ENCODE peak calls at places on chromosome 1, in five cellular contexts. One of them, this sample, is unnamed.

GRCh38 chr1:172906778-172907592 is 143.8 kb downstream of the TNFSF18 start:
- DNase-seq in SK-N-SH: no peak
- DNase-seq in transverse colon: no peak
- DNase-seq in sigmoid colon: no peak
- DNase-seq in HepG2: no peak
- DNase-seq in this sample: no peak

GRCh38 chr1:151846686-151847227 is 6.8 kb downstream of the THEM5 start:
- DNase-seq in SK-N-SH: no peak
- DNase-seq in transverse colon: no peak
- DNase-seq in sigmoid colon: peak; percentile 30
- DNase-seq in HepG2: no peak
- DNase-seq in this sample: no peak

GRCh38 chr1:21572141-21572540 is 62.9 kb downstream of the ALPL start:
- DNase-seq in SK-N-SH: no peak
- DNase-seq in transverse colon: no peak
- DNase-seq in sigmoid colon: no peak
- DNase-seq in HepG2: no peak
- DNase-seq in this sample: no peak

GRCh38 chr1:225335098-225335795 is 92.6 kb downstream of the LBR start:
- DNase-seq in SK-N-SH: no peak
- DNase-seq in transverse colon: no peak
- DNase-seq in sigmoid colon: no peak
- DNase-seq in HepG2: no peak
- DNase-seq in this sample: no peak

GRCh38 chr1:19156676-19157075 is 53.4 kb downstream of the UBR4 start:
- DNase-seq in SK-N-SH: no peak
- DNase-seq in transverse colon: peak; percentile 87
- DNase-seq in sigmoid colon: peak; percentile 76
- DNase-seq in HepG2: no peak
- DNase-seq in this sample: no peak

GRCh38 chr1:3186526-3186921 is 117.5 kb downstream of the PRDM16 start:
- DNase-seq in SK-N-SH: no peak
- DNase-seq in transverse colon: peak; percentile 53
- DNase-seq in sigmoid colon: peak; percentile 84
- DNase-seq in HepG2: no peak
- DNase-seq in this sample: no peak

GRCh38 chr1:53869454-53870117 is 20.0 kb downstream of the YIPF1 start:
- DNase-seq in SK-N-SH: no peak
- DNase-seq in transverse colon: no peak
- DNase-seq in sigmoid colon: no peak
- DNase-seq in HepG2: no peak
- DNase-seq in this sample: no peak

GRCh38 chr1:15714438-15715136 is 21.5 kb upstream of the SLC25A34 start:
- DNase-seq in SK-N-SH: no peak
- DNase-seq in transverse colon: no peak
- DNase-seq in sigmoid colon: peak; percentile 81
- DNase-seq in HepG2: no peak
- DNase-seq in this sample: no peak

GRCh38 chr1:197781998-197782718 is 6.9 kb upstream of the DENND1B start:
- DNase-seq in SK-N-SH: no peak
- DNase-seq in transverse colon: no peak
- DNase-seq in sigmoid colon: no peak
- DNase-seq in HepG2: no peak
- DNase-seq in this sample: no peak

GRCh38 chr1:85295654-85296053 is 19.2 kb upstream of the BCL10 start:
- DNase-seq in SK-N-SH: no peak
- DNase-seq in transverse colon: no peak
- DNase-seq in sigmoid colon: no peak
- DNase-seq in HepG2: no peak
- DNase-seq in this sample: no peak

GRCh38 chr1:21497466-21498061 is 11.7 kb upstream of the ALPL start:
- DNase-seq in SK-N-SH: no peak
- DNase-seq in transverse colon: no peak
- DNase-seq in sigmoid colon: no peak
- DNase-seq in HepG2: peak; percentile 43
- DNase-seq in this sample: no peak

GRCh38 chr1:156103521-156103947 is 11.0 kb upstream of the LMNA start:
- DNase-seq in SK-N-SH: peak; percentile 61
- DNase-seq in transverse colon: peak; percentile 44
- DNase-seq in sigmoid colon: peak; percentile 82
- DNase-seq in HepG2: no peak
- DNase-seq in this sample: no peak

GRCh38 chr1:66315675-66316074 is 218.3 kb upstream of the SGIP1 start:
- DNase-seq in SK-N-SH: no peak
- DNase-seq in transverse colon: no peak
- DNase-seq in sigmoid colon: no peak
- DNase-seq in HepG2: no peak
- DNase-seq in this sample: no peak

GRCh38 chr1:70083519-70083918 is 121.9 kb downstream of the LRRC40 start:
- DNase-seq in SK-N-SH: no peak
- DNase-seq in transverse colon: no peak
- DNase-seq in sigmoid colon: no peak
- DNase-seq in HepG2: no peak
- DNase-seq in this sample: no peak

DNA sequence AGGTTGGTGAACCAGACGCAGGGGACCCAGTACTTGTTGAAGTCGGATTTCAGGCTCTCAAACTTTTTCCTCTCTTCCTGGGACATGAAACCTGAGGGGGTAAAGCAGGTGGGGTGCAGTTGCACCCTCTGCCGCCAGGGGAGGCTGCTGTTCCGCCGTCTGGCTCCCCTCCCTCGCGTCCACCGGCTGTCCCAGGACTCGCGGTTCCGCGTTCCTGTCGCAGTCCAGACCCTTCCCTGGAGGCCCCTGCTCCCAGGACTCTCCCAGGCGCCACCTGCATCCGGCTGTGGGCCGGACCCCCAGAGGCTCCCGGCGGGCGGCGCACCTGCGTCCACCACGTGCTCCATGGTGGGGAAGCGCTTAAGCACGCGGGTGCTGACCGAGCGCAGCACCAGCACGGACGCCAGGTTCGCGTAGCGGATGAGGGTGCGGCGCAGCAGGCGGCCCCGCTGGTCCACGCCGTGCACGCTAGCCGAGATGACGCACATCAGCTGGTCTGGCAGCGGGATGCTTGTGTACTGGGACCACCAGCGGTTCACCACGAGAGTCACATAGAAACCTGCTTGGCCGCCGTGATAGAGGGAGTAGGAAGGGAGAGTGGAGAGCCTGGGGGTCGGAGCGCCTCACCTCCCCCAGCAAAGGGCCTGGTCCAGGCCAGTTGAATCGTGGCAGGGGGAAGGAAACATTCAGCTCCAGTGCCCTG is 1.7 kb downstream of the BEST4 start:
- DNase-seq in SK-N-SH: peak; percentile 86
- DNase-seq in transverse colon: peak; percentile 84
- DNase-seq in sigmoid colon: peak; percentile 87
- DNase-seq in HepG2: peak; percentile 60
- DNase-seq in this sample: no peak
- TF ChIP-seq POLR2AphosphoS5 in SK-N-SH: no peak
- TF ChIP-seq POLR2AphosphoS5 in transverse colon: peak; percentile 44
- TF ChIP-seq POLR2AphosphoS5 in sigmoid colon: peak; percentile 11
- TF ChIP-seq POLR2AphosphoS5 in HepG2: no peak
- TF ChIP-seq POLR2AphosphoS5 in this sample: peak; percentile 78

DNA sequence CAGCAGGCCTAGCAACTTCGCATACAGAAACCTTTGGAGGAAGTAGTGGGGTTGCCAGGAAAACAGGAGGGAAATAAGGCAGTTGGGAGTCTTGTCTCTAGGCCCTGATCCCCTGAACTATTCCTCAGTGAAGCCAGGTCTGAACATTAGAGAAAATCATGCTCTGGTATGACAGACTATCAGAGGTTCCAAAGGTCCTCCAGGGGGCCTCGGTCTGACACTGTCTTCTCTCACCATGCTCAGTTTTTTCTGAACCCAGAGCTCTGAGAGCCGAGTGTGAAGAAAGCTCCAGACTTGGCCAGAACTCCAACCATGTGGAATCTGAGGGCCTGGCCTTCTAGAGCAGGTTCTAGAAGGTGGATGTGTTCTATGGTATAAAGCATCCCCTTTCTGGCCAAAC is 4.0 kb downstream of the TOMM40L start:
- DNase-seq in SK-N-SH: no peak
- DNase-seq in transverse colon: no peak
- DNase-seq in sigmoid colon: no peak
- DNase-seq in HepG2: no peak
- DNase-seq in this sample: no peak
- TF ChIP-seq CTCF in SK-N-SH: peak; percentile 22
- TF ChIP-seq CTCF in transverse colon: no peak
- TF ChIP-seq CTCF in sigmoid colon: no peak
- TF ChIP-seq CTCF in HepG2: peak; percentile 53
- TF ChIP-seq CTCF in this sample: no peak

GRCh38 chr1:221098462-221099406 is 219.5 kb downstream of the HLX start:
- DNase-seq in SK-N-SH: no peak
- DNase-seq in transverse colon: no peak
- DNase-seq in sigmoid colon: no peak
- DNase-seq in HepG2: no peak
- DNase-seq in this sample: no peak
- H3K27ac ChIP-seq in SK-N-SH: no peak overlapping the region
- H3K27ac ChIP-seq in transverse colon: peak overlapping the region; percentile 43
- H3K27ac ChIP-seq in sigmoid colon: no peak overlapping the region
- H3K27ac ChIP-seq in HepG2: no peak overlapping the region
- H3K27ac ChIP-seq in this sample: no peak overlapping the region

DNA sequence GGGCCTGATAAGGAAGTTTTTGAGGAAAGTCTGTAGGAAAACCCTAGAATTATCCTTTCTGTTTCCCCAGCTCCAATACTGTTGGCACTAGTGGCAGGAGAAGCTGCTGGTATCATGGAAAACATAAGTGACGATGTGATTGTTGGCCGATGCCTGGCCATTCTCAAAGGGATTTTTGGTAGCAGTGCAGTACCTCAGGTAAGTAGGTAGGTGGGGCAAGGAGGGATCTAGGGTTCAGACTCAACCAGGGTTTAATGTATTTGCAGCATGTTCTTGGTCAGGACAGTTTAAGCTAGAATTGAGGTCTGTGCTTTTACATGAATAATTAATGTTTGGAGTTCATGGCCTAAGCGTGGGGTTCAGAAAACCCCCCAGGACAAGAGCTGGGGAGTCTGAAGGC is 62.1 kb downstream of the KDM1A start:
- DNase-seq in SK-N-SH: no peak
- DNase-seq in transverse colon: no peak
- DNase-seq in sigmoid colon: no peak
- DNase-seq in HepG2: no peak
- DNase-seq in this sample: no peak
- TF ChIP-seq POLR2AphosphoS5 in SK-N-SH: no peak
- TF ChIP-seq POLR2AphosphoS5 in transverse colon: no peak
- TF ChIP-seq POLR2AphosphoS5 in sigmoid colon: no peak
- TF ChIP-seq POLR2AphosphoS5 in HepG2: no peak
- TF ChIP-seq POLR2AphosphoS5 in this sample: no peak